ENCODE peak calls at places on chromosomes 16 and 17, in seven cellular contexts. V is lower leg skin, K is Peyer's patch, O is neural progenitor cell, H is bronchial epithelial cell, C is breast epithelium, R is esophagus squamous epithelium. X is an unnamed sample.

GRCh38 chr17:34665150-34665802 is 85.9 kb downstream of the TMEM132E start:
- DNase-seq in V (no peak), H (no peak), C (no peak), O (no peak), R (no peak), K (no peak), X (no peak)

GRCh38 chr17:45284176-45285140 is 22.6 kb upstream of the SPATA32 start:
- DNase-seq in K (no peak), H (peak; percentile 82), R (no peak), C (peak; percentile 91), V (no peak), O (peak; percentile 40), X (no peak)

GRCh38 chr16:31427441-31428276 is 501 bp downstream of the COX6A2 start:
- DNase-seq in C (no peak), O (no peak), V (peak; percentile 91), H (no peak), R (no peak), K (peak; percentile 77), X (no peak)

GRCh38 chr17:39923836-39924690 is 3.3 kb downstream of the ORMDL3 start:
- DNase-seq in C (no peak), O (peak; percentile 51), R (no peak), H (no peak), V (no peak), K (no peak), X (no peak)

GRCh38 chr16:81873221-81873620 is 94.1 kb downstream of the PLCG2 start:
- DNase-seq in K (no peak), R (no peak), O (no peak), V (no peak), H (no peak), C (no peak), X (no peak)

GRCh38 chr17:17886253-17886652 is 49.5 kb upstream of the SREBF1 start:
- DNase-seq in C (no peak), O (no peak), V (no peak), H (no peak), R (no peak), K (peak; percentile 70), X (no peak)

GRCh38 chr16:71929048-71929447 is 33.7 kb downstream of the IST1 start:
- DNase-seq in K (no peak), R (no peak), V (no peak), H (no peak), C (no peak), O (no peak), X (peak; percentile 28)

GRCh38 chr17:71472809-71473789 is 647.7 kb upstream of the SOX9 start:
- DNase-seq in V (no peak), H (peak; percentile 72), C (no peak), R (no peak), O (peak; percentile 81), K (no peak), X (peak; percentile 37)

GRCh38 chr17:80227666-80228065 is 7.4 kb downstream of the SLC26A11 start:
- DNase-seq in O (no peak), V (no peak), R (no peak), H (no peak), K (no peak), C (no peak), X (no peak)

GRCh38 chr17:16462070-16462864 is 29.7 kb downstream of the LRRC75A start:
- DNase-seq in O (no peak), V (no peak), H (no peak), R (no peak), C (no peak), K (no peak), X (no peak)

GRCh38 chr17:48131216-48131824 is 23.8 kb downstream of the SNX11 start:
- DNase-seq in O (peak; percentile 93), V (peak; percentile 52), H (peak; percentile 62), K (no peak), C (peak; percentile 44), R (no peak), X (peak; percentile 23)

GRCh38 chr17:382644-383533 is 30.3 kb upstream of the RPH3AL start:
- DNase-seq in R (no peak), V (no peak), H (no peak), C (no peak), O (peak; percentile 91), K (no peak), X (no peak)

GRCh38 chr17:74960739-74961342 is 11.7 kb downstream of the HID1 start:
- DNase-seq in V (no peak), R (no peak), C (no peak), H (peak; percentile 52), O (peak; percentile 80), K (peak; percentile 79), X (no peak)

GRCh38 chr16:1538804-1539520 is 5.5 kb downstream of the TMEM204 start:
- DNase-seq in K (no peak), V (no peak), C (no peak), R (no peak), O (peak; percentile 16), H (no peak), X (no peak)
- TF ChIP-seq CTCF in K (no peak), V (no peak), C (no peak), R (no peak), O (peak; percentile 25), H (no peak), X (no peak)

DNA sequence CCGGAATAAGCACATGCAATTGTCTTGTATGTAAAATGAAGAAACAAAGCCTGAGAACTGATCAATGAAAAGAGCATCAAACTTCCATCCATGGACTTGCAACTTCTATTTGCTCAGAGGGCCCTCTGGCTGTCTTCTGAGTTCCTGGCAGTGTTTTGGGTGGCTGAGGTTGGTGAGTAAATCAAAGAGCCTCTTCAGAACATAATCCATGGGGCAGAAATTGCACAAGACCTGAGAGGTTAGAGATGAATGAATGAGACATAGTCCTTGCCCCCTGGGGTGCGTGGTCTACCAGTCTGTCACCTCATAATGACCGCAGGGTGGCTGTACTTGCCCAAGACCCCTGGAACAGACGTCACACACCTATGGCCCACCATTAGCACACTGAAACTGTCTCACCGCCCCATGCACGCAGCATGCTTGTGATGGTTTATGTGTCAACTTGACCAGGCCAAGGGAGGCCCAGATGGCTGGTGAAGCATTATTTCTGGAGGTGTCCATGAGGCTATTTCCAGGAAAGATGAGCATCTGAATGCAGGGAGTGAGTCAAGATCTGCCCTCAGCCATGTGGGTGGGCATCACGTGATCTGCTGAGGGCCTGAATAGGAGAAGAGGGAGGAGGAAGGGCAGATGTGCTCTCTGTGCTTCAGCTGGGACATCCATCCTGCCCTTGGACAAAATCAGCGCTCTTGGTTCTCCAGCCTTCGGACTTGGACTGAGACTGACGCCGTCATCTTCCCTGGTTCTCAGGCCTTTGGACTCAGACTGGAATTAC is 8.3 kb downstream of the PIK3R6 start:
- DNase-seq in H (peak; percentile 5), K (no peak), C (no peak), R (no peak), O (no peak), V (peak; percentile 73), X (no peak)
- TF ChIP-seq CTCF in H (no peak), K (no peak), C (no peak), R (no peak), O (no peak), V (no peak), X (no peak)

GRCh38 chr16:6682142-6682811 is 650.4 kb upstream of the RBFOX1 start:
- DNase-seq in H (no peak), O (peak; percentile 82), R (no peak), K (peak; percentile 55), V (peak; percentile 76), C (no peak), X (no peak)
- TF ChIP-seq CTCF in H (peak; percentile 56), O (peak; percentile 91), R (peak; percentile 35), K (peak; percentile 38), V (no peak), C (no peak), X (no peak)

GRCh38 chr17:2192367-2193028 is 111.1 kb downstream of the SMG6 start:
- DNase-seq in K (no peak), R (no peak), H (peak; percentile 96), C (no peak), O (no peak), V (no peak), X (peak; percentile 88)

GRCh38 chr17:2194778-2195417 is 108.7 kb downstream of the SMG6 start:
- DNase-seq in H (no peak), V (no peak), R (no peak), K (no peak), C (no peak), O (peak; percentile 33), X (no peak)

GRCh38 chr17:2197271-2197670 is 106.3 kb downstream of the SMG6 start:
- DNase-seq in R (no peak), K (no peak), C (no peak), H (no peak), O (no peak), V (no peak), X (no peak)

GRCh38 chr17:2198917-2199316 is 104.7 kb downstream of the SMG6 start:
- DNase-seq in H (no peak), O (no peak), R (no peak), K (no peak), V (peak; percentile 43), C (no peak), X (no peak)

DNA sequence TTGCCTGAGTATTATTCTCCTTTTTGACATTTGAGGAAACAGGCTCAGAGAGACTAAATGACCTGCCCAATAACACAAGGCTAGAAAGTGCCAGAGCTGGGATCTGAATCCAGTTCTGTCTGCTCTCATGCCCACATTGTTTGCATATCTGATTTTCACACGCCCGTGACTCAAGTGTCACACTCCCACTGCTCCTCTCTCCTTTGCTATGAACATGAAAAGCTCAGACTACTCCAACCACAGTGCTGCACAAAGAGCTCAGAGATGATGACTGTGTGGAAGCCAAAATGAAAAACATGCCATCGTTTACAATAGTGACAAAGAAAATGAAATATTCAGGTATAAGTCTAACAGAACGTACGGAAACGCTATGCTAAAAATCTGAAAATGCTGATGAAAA is 107.9 kb downstream of the SMG6 start:
- DNase-seq in C (no peak), K (no peak), O (no peak), R (no peak), H (peak; percentile 80), V (no peak), X (no peak)
- TF ChIP-seq CTCF in C (no peak), K (no peak), O (no peak), R (no peak), H (no peak), V (no peak), X (no peak)

GRCh38 chr17:41959336-41960095 is 7.1 kb upstream of the CNP start:
- DNase-seq in K (no peak), O (peak; percentile 58), H (peak; percentile 39), R (no peak), C (no peak), V (no peak), X (peak; percentile 22)
- TF ChIP-seq CTCF in K (no peak), O (peak; percentile 50), H (peak; percentile 43), R (no peak), C (peak; percentile 17), V (no peak), X (peak; percentile 47)

GRCh38 chr17:69508814-69509213 is 94.3 kb downstream of the MAP2K6 start:
- DNase-seq in C (no peak), K (no peak), H (no peak), R (no peak), O (no peak), V (no peak), X (no peak)

GRCh38 chr17:69505740-69506139 is 91.2 kb downstream of the MAP2K6 start:
- DNase-seq in K (no peak), V (no peak), R (no peak), H (no peak), C (no peak), O (no peak), X (no peak)

GRCh38 chr17:69503711-69504110 is 89.2 kb downstream of the MAP2K6 start:
- DNase-seq in V (no peak), R (no peak), C (no peak), O (no peak), H (no peak), K (no peak), X (no peak)

GRCh38 chr17:69502488-69502887 is 88.0 kb downstream of the MAP2K6 start:
- DNase-seq in R (no peak), K (no peak), H (no peak), C (no peak), V (no peak), O (no peak), X (no peak)

GRCh38 chr17:69506489-69506888 is 92.0 kb downstream of the MAP2K6 start:
- DNase-seq in H (peak; percentile 37), V (no peak), K (no peak), R (no peak), O (peak; percentile 57), C (no peak), X (no peak)
- TF ChIP-seq CTCF in H (peak; percentile 41), V (no peak), K (peak; percentile 32), R (peak; percentile 15), O (peak; percentile 59), C (no peak), X (peak; percentile 16)

X was measured in AG09319.